ENCODE peak calls at places on chromosomes 2 and 18, in nine cellular contexts. J is A549, C is HCT116, P is right lobe of liver, O is upper lobe of left lung, A is body of pancreas, Y is HepG2, R is K562, S is GM12878. F is an unnamed sample.
A peak's percentile ranks its signal among the peaks of the same experiment; 100 is the strongest.

GRCh38 chr2:16351137-16351536 is 314.5 kb downstream of the CYRIA start:
- ATAC-seq in J (no peak), C (no peak), P (no peak), O (no peak), A (no peak), Y (no peak), R (no peak), S (no peak), F (no peak)

GRCh38 chr18:27728659-27729058 is 448.3 kb downstream of the CDH2 start:
- ATAC-seq in J (no peak), C (no peak), P (no peak), O (no peak), A (no peak), Y (no peak), R (no peak), S (no peak), F (no peak)

GRCh38 chr2:188475945-188476344 is 184.3 kb downstream of the GULP1 start:
- ATAC-seq in J (peak; percentile 59), C (peak; percentile 80), P (no peak), O (no peak), A (peak; percentile 52), Y (no peak), R (no peak), S (no peak), F (no peak)

GRCh38 chr2:68411397-68412126 is 46.5 kb downstream of the PLEK start:
- ATAC-seq in J (no peak), C (no peak), P (no peak), O (no peak), A (no peak), Y (no peak), R (peak; percentile 82), S (peak; percentile 95), F (no peak)

GRCh38 chr2:169160926-169161481 is 91.6 kb downstream of the DHRS9 start:
- ATAC-seq in J (no peak), C (no peak), P (no peak), O (no peak), A (no peak), Y (no peak), R (no peak), S (no peak), F (no peak)

GRCh38 chr2:232925153-232925768 is 55.2 kb downstream of the SNORC start:
- ATAC-seq in J (no peak), C (peak; percentile 67), P (no peak), O (no peak), A (no peak), Y (no peak), R (no peak), S (no peak), F (no peak)

GRCh38 chr2:170701011-170701410 is 14.1 kb upstream of the SP5 start:
- ATAC-seq in J (no peak), C (no peak), P (no peak), O (no peak), A (no peak), Y (no peak), R (no peak), S (no peak), F (no peak)

GRCh38 chr2:109535217-109535946 is 78.4 kb downstream of the SEPTIN10 start:
- ATAC-seq in J (no peak), C (no peak), P (peak; percentile 26), O (peak; percentile 34), A (no peak), Y (peak; percentile 60), R (no peak), S (no peak), F (no peak)

GRCh38 chr2:197158591-197159550 is 151.7 kb downstream of the ANKRD44 start:
- ATAC-seq in J (peak; percentile 49), C (no peak), P (peak; percentile 79), O (no peak), A (no peak), Y (peak; percentile 84), R (no peak), S (peak; percentile 52), F (no peak)

GRCh38 chr2:174362949-174363348 is 28.2 kb downstream of the SP9 start:
- ATAC-seq in J (no peak), C (no peak), P (no peak), O (no peak), A (peak; percentile 75), Y (no peak), R (no peak), S (no peak), F (no peak)

GRCh38 chr2:32356735-32357544 is at the start of gene BIRC6:
- ATAC-seq in J (peak; percentile 93), C (peak; percentile 90), P (peak; percentile 92), O (peak; percentile 98), A (peak; percentile 95), Y (peak; percentile 96), R (peak; percentile 91), S (peak; percentile 90), F (peak; percentile 98)
- TF ChIP-seq POLR2A in J (peak; percentile 89), C (peak; percentile 78), P (peak; percentile 90), O (peak; percentile 81), A (peak; percentile 92), Y (peak; percentile 98), R (peak; percentile 95), S (peak; percentile 97), F (peak; percentile 89)

DNA sequence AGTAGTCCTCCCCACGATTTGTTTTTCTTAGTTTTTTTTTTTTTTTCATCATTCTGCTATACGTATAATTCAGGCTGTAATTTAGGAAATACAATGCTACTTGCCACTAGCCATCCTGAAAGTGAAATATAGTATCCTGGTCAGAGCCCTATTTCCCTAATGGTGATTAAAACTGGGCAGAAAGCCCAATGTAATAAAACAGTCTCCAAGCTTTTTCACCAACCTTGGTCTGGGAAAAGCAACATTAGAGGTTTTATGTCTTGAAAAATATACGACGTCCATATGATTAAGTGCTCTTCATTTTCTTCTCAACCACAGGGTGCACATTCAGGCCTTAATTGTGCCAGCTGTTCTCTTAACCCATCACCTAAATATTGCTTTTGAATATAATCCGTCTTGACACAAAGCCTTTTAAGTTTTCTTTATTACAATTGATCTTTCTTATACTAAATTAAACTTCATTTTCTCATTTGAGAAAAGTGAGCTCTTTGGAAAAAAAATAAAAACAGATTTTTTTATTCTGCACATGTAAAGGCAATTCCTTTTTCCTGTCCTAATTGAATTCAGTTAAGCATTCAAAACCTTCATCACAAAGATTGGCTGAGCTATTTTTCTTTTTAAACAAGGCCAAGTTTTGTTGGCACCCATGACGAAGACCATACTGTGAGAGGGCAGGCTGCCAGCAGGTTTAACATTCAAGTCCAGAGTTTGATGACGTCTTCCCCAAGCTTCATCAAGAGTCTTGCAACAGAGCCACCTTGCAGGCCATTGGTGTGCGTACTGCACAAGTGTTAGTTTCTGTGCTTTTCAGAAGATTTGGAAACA is 52.7 kb downstream of the MAP2 start:
- ATAC-seq in J (no peak), C (no peak), P (no peak), O (no peak), A (no peak), Y (no peak), R (no peak), S (no peak), F (no peak)
- H3K27ac ChIP-seq in J (no peak overlapping the region), C (no peak overlapping the region), P (no peak overlapping the region), O (no peak overlapping the region), A (no peak overlapping the region), Y (no peak overlapping the region), R (no peak overlapping the region), S (no peak overlapping the region), F (no peak overlapping the region)

DNA sequence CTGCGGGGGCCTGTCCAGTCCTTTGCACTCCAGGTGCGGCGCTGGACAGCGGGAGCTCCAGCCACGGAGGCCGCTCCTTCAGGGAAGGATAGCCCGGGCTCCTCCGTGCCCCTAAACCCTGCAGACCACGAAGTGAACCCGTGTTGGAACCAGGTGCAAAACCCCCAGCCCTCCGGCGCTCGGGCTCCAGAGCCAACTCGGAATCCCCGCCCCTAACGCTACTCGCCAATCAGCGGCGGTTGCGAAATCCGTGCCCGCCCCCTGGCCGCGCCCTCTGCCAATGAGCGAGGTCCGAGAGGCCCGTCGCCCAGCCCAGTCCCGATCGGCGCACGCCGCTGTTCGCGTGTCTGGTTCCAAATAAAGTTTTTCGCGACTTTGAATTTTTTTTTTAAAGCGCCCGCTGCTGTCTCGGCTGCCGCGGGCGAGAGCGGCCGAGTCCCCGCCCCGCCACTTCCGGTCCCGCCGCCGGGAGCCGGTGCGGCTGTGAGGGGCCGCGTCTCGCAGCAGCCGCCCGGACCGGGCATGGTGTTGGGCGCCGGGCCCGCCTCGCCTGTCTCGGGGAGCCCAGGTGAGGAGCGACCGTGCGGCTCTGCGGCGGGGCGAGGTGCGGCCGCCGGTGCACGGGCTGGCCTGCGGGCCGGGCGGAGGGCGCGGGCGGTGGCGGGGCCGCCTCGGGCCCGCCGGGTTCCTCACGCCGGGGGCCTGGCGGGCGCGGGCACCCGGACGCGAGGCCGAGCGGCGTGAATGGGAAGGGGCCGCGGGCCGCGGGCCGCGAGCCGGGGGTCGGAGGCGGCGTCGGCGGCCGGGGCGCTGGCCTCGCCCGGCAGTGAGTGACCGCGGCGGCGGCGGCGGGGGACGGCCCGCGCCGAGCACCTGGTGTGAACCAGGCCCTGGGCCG is at the start of gene UBE2F:
- ATAC-seq in J (peak; percentile 91), C (peak; percentile 97), P (peak; percentile 95), O (peak; percentile 98), A (peak; percentile 93), Y (peak; percentile 93), R (peak; percentile 91), S (peak; percentile 97), F (peak; percentile 97)
- TF ChIP-seq POLR2A in J (peak; percentile 82), C (no peak), P (peak; percentile 83), O (peak; percentile 51), A (peak; percentile 56), Y (peak; percentile 85), R (peak; percentile 65), S (peak; percentile 78), F (peak; percentile 82)

GRCh38 chr2:240998706-240999000 is 235 bp downstream of the SNED1 start:
- ATAC-seq in J (peak; percentile 42), C (peak; percentile 62), P (no peak), O (no peak), A (peak; percentile 17), Y (no peak), R (no peak), S (no peak), F (peak; percentile 6)

GRCh38 chr2:240996834-240997140 is 1.6 kb upstream of the SNED1 start:
- ATAC-seq in J (no peak), C (no peak), P (no peak), O (no peak), A (no peak), Y (no peak), R (no peak), S (no peak), F (no peak)

GRCh38 chr2:240997856-240998705 is at the start of gene SNED1:
- ATAC-seq in J (peak; percentile 83), C (peak; percentile 92), P (peak; percentile 87), O (peak; percentile 81), A (peak; percentile 86), Y (peak; percentile 76), R (peak; percentile 99), S (peak; percentile 85), F (peak; percentile 86)

GRCh38 chr2:240996161-240996833 is 2.1 kb upstream of the SNED1 start:
- ATAC-seq in J (no peak), C (no peak), P (no peak), O (no peak), A (no peak), Y (no peak), R (no peak), S (no peak), F (no peak)

DNA sequence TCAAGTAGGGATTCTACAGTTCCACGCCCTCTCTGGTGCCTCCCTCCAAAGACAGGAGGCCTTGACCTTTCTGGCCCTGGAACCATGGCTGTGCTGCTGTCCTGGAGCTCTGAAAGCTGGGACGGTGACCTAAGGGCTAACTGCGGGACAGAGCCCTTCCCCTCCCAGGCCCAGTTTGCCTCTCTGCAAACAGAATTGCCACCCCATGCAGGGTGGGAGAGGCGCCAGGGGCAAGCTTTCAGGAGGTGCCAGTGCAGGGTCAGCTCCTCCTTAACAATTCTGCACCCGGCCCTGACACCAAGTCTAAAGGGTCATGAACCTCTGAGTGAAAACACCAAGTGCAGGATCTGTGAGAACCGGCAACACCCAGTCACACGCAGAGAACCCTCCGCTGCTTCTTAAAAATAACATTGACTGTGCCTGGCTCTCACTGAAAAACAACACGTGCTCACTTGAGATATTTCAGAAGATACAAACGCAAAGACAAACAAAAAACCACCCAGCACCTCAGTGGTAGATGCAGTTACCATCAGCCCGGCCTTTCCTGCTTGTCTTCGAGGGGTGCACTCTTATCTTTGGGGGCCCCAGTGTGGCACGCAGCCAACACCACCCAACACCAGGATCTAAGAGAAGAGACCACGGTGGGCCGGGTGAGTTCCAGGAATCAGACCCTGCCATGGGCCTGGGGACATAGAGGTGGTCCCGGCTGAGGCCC is 1.1 kb upstream of the SNED1 start:
- ATAC-seq in J (no peak), C (no peak), P (peak; percentile 10), O (no peak), A (no peak), Y (peak; percentile 5), R (no peak), S (no peak), F (peak; percentile 19)
- H3K27ac ChIP-seq in J (no peak overlapping the region), C (peak overlapping the region; percentile 75), P (no peak overlapping the region), O (peak overlapping the region; percentile 89), A (peak overlapping the region; percentile 78), Y (no peak overlapping the region), R (no peak overlapping the region), S (no peak overlapping the region), F (no peak overlapping the region)